ENCODE peak calls at places on chromosomes 12 and 14, in six cellular contexts. One of them, this sample, is unnamed.

GRCh38 chr14:64623576-64624165 is 73.9 kb downstream of the PPP1R36 start:
- DNase-seq in GM12878: no peak
- DNase-seq in A549: no peak
- DNase-seq in HepG2: no peak
- DNase-seq in HCT116: no peak
- DNase-seq in WTC11: no peak
- DNase-seq in this sample: no peak

GRCh38 chr12:24561882-24562760 is 386.8 kb downstream of the BCAT1 start:
- DNase-seq in GM12878: no peak
- DNase-seq in A549: peak
- DNase-seq in HepG2: no peak
- DNase-seq in HCT116: no peak
- DNase-seq in WTC11: peak
- DNase-seq in this sample: peak

GRCh38 chr14:64234877-64235651 is 59.1 kb downstream of the ESR2 start:
- DNase-seq in GM12878: no peak
- DNase-seq in A549: no peak
- DNase-seq in HepG2: no peak
- DNase-seq in HCT116: no peak
- DNase-seq in WTC11: no peak
- DNase-seq in this sample: no peak

GRCh38 chr14:70887207-70888150 is 19.8 kb upstream of the PCNX1 start:
- DNase-seq in GM12878: peak
- DNase-seq in A549: no peak
- DNase-seq in HepG2: no peak
- DNase-seq in HCT116: no peak
- DNase-seq in WTC11: no peak
- DNase-seq in this sample: peak

GRCh38 chr12:45745861-45746277 is 16.4 kb downstream of the ARID2 start:
- DNase-seq in GM12878: no peak
- DNase-seq in A549: no peak
- DNase-seq in HepG2: no peak
- DNase-seq in HCT116: no peak
- DNase-seq in WTC11: no peak
- DNase-seq in this sample: peak

GRCh38 chr12:120528861-120529525 is at the start of gene COQ5:
- DNase-seq in GM12878: no peak
- DNase-seq in A549: peak
- DNase-seq in HepG2: peak
- DNase-seq in HCT116: peak
- DNase-seq in WTC11: peak
- DNase-seq in this sample: peak

GRCh38 chr14:68554231-68554630 is 238.6 kb downstream of the ZFP36L1 start:
- DNase-seq in GM12878: no peak
- DNase-seq in A549: no peak
- DNase-seq in HepG2: no peak
- DNase-seq in HCT116: no peak
- DNase-seq in WTC11: no peak
- DNase-seq in this sample: no peak

GRCh38 chr14:105074601-105075053 is 9.4 kb upstream of the GPR132 start:
- DNase-seq in GM12878: no peak
- DNase-seq in A549: no peak
- DNase-seq in HepG2: no peak
- DNase-seq in HCT116: no peak
- DNase-seq in WTC11: no peak
- DNase-seq in this sample: no peak

GRCh38 chr12:64587447-64587846 is 22.8 kb upstream of the RASSF3 start:
- DNase-seq in GM12878: no peak
- DNase-seq in A549: no peak
- DNase-seq in HepG2: no peak
- DNase-seq in HCT116: no peak
- DNase-seq in WTC11: no peak
- DNase-seq in this sample: peak
- TF ChIP-seq MAX in GM12878: no peak
- TF ChIP-seq MAX in A549: no peak
- TF ChIP-seq MAX in HepG2: no peak
- TF ChIP-seq MAX in HCT116: no peak
- TF ChIP-seq MAX in WTC11: no peak
- TF ChIP-seq MAX in this sample: no peak

GRCh38 chr14:78758333-78758732 is 588.2 kb downstream of the NRXN3 start:
- DNase-seq in GM12878: peak
- DNase-seq in A549: peak
- DNase-seq in HepG2: peak
- DNase-seq in HCT116: peak
- DNase-seq in WTC11: peak
- DNase-seq in this sample: peak
- TF ChIP-seq MAX in GM12878: no peak
- TF ChIP-seq MAX in A549: no peak
- TF ChIP-seq MAX in HepG2: no peak
- TF ChIP-seq MAX in HCT116: no peak
- TF ChIP-seq MAX in WTC11: no peak
- TF ChIP-seq MAX in this sample: no peak

GRCh38 chr12:104748790-104749189 is 209.3 kb downstream of the SLC41A2 start:
- DNase-seq in GM12878: no peak
- DNase-seq in A549: no peak
- DNase-seq in HepG2: no peak
- DNase-seq in HCT116: no peak
- DNase-seq in WTC11: no peak
- DNase-seq in this sample: no peak
- TF ChIP-seq MAX in GM12878: no peak
- TF ChIP-seq MAX in A549: no peak
- TF ChIP-seq MAX in HepG2: no peak
- TF ChIP-seq MAX in HCT116: no peak
- TF ChIP-seq MAX in WTC11: no peak
- TF ChIP-seq MAX in this sample: no peak

GRCh38 chr12:132606466-132606865 is 3.9 kb downstream of the LRCOL1 start:
- DNase-seq in GM12878: no peak
- DNase-seq in A549: no peak
- DNase-seq in HepG2: no peak
- DNase-seq in HCT116: no peak
- DNase-seq in WTC11: no peak
- DNase-seq in this sample: peak

GRCh38 chr12:132606927-132607326 is 3.5 kb downstream of the LRCOL1 start:
- DNase-seq in GM12878: no peak
- DNase-seq in A549: no peak
- DNase-seq in HepG2: no peak
- DNase-seq in HCT116: no peak
- DNase-seq in WTC11: no peak
- DNase-seq in this sample: no peak

GRCh38 chr12:132604108-132605054 is 6.0 kb downstream of the LRCOL1 start:
- DNase-seq in GM12878: no peak
- DNase-seq in A549: no peak
- DNase-seq in HepG2: no peak
- DNase-seq in HCT116: no peak
- DNase-seq in WTC11: no peak
- DNase-seq in this sample: no peak

GRCh38 chr12:132605055-132605441 is 5.3 kb downstream of the LRCOL1 start:
- DNase-seq in GM12878: no peak
- DNase-seq in A549: no peak
- DNase-seq in HepG2: no peak
- DNase-seq in HCT116: no peak
- DNase-seq in WTC11: no peak
- DNase-seq in this sample: no peak

DNA sequence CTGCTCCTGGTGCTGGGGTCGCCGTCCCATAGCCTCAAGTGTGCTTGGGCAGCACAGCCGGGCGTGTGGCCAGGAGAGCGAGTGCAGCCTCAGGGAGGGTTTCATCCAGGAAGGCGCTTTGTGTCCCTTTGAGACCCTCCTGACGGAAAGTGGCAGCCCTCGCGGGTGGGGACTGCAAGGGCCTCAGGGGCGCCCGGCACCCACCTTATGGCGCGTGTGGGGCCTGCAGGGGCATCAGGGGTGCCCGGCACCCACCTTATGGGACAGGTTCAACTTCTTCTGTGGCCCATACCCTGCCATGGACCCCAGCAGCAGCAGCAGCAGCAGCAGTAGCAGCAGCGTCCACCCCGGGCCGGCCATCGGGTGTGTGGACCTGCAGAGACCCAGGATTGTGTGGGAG is 4.5 kb downstream of the LRCOL1 start:
- DNase-seq in GM12878: no peak
- DNase-seq in A549: no peak
- DNase-seq in HepG2: no peak
- DNase-seq in HCT116: no peak
- DNase-seq in WTC11: no peak
- DNase-seq in this sample: no peak
- TF ChIP-seq MAX in GM12878: no peak
- TF ChIP-seq MAX in A549: no peak
- TF ChIP-seq MAX in HepG2: no peak
- TF ChIP-seq MAX in HCT116: no peak
- TF ChIP-seq MAX in WTC11: no peak
- TF ChIP-seq MAX in this sample: no peak

GRCh38 chr12:122029620-122030426 is 8.1 kb downstream of the BCL7A start:
- DNase-seq in GM12878: no peak
- DNase-seq in A549: no peak
- DNase-seq in HepG2: no peak
- DNase-seq in HCT116: no peak
- DNase-seq in WTC11: no peak
- DNase-seq in this sample: peak

GRCh38 chr12:122028601-122029560 is 7.2 kb downstream of the BCL7A start:
- DNase-seq in GM12878: peak
- DNase-seq in A549: no peak
- DNase-seq in HepG2: no peak
- DNase-seq in HCT116: no peak
- DNase-seq in WTC11: no peak
- DNase-seq in this sample: peak

GRCh38 chr12:122032570-122032969 is 10.9 kb downstream of the BCL7A start:
- DNase-seq in GM12878: no peak
- DNase-seq in A549: no peak
- DNase-seq in HepG2: no peak
- DNase-seq in HCT116: no peak
- DNase-seq in WTC11: no peak
- DNase-seq in this sample: no peak

GRCh38 chr12:122031342-122032216 is 9.9 kb downstream of the BCL7A start:
- DNase-seq in GM12878: no peak
- DNase-seq in A549: peak
- DNase-seq in HepG2: no peak
- DNase-seq in HCT116: no peak
- DNase-seq in WTC11: peak
- DNase-seq in this sample: peak

GRCh38 chr12:122030427-122030825 is 8.7 kb downstream of the BCL7A start:
- DNase-seq in GM12878: no peak
- DNase-seq in A549: no peak
- DNase-seq in HepG2: no peak
- DNase-seq in HCT116: no peak
- DNase-seq in WTC11: no peak
- DNase-seq in this sample: peak
- TF ChIP-seq MAX in GM12878: no peak
- TF ChIP-seq MAX in A549: no peak
- TF ChIP-seq MAX in HepG2: no peak
- TF ChIP-seq MAX in HCT116: no peak
- TF ChIP-seq MAX in WTC11: no peak
- TF ChIP-seq MAX in this sample: no peak

GRCh38 chr12:63084501-63084900 is 66.5 kb downstream of the AVPR1A start:
- DNase-seq in GM12878: no peak
- DNase-seq in A549: no peak
- DNase-seq in HepG2: no peak
- DNase-seq in HCT116: no peak
- DNase-seq in WTC11: no peak
- DNase-seq in this sample: no peak

GRCh38 chr12:63075376-63076000 is 75.5 kb downstream of the AVPR1A start:
- DNase-seq in GM12878: no peak
- DNase-seq in A549: no peak
- DNase-seq in HepG2: no peak
- DNase-seq in HCT116: no peak
- DNase-seq in WTC11: no peak
- DNase-seq in this sample: no peak

GRCh38 chr12:63083046-63083445 is 68.0 kb downstream of the AVPR1A start:
- DNase-seq in GM12878: no peak
- DNase-seq in A549: no peak
- DNase-seq in HepG2: peak
- DNase-seq in HCT116: no peak
- DNase-seq in WTC11: no peak
- DNase-seq in this sample: no peak

GRCh38 chr12:63078911-63079310 is 72.1 kb downstream of the AVPR1A start:
- DNase-seq in GM12878: no peak
- DNase-seq in A549: no peak
- DNase-seq in HepG2: no peak
- DNase-seq in HCT116: no peak
- DNase-seq in WTC11: no peak
- DNase-seq in this sample: no peak

GRCh38 chr12:63079791-63080395 is 71.1 kb downstream of the AVPR1A start:
- DNase-seq in GM12878: no peak
- DNase-seq in A549: no peak
- DNase-seq in HepG2: no peak
- DNase-seq in HCT116: no peak
- DNase-seq in WTC11: no peak
- DNase-seq in this sample: no peak
- TF ChIP-seq MAX in GM12878: no peak
- TF ChIP-seq MAX in A549: no peak
- TF ChIP-seq MAX in HepG2: no peak
- TF ChIP-seq MAX in HCT116: no peak
- TF ChIP-seq MAX in WTC11: no peak
- TF ChIP-seq MAX in this sample: no peak

This sample was measured in NB4.